ENCODE peak calls at places on chromosomes 16 and 17, in five cellular contexts. One of them, this sample, is unnamed.
A peak's percentile ranks its signal among the peaks of the same experiment; 100 is the strongest.

GRCh38 chr17:63221941-63222340 is 224.2 kb downstream of the CYB561 start:
- DNase-seq in psoas muscle: no peak
- DNase-seq in adrenal gland: no peak
- DNase-seq in neural progenitor cell: no peak
- DNase-seq in IMR-90: no peak
- DNase-seq in this sample: no peak

GRCh38 chr17:72125742-72126141 is 4.9 kb downstream of the SOX9 start:
- DNase-seq in psoas muscle: no peak
- DNase-seq in neural progenitor cell: no peak
- DNase-seq in adrenal gland: no peak
- DNase-seq in IMR-90: peak; percentile 62
- DNase-seq in this sample: no peak

GRCh38 chr16:89556750-89557149 is 3.7 kb upstream of the RPL13 start:
- DNase-seq in IMR-90: no peak
- DNase-seq in neural progenitor cell: no peak
- DNase-seq in psoas muscle: no peak
- DNase-seq in adrenal gland: no peak
- DNase-seq in this sample: no peak

GRCh38 chr17:65093930-65094329 is 37.4 kb upstream of the GNA13 start:
- DNase-seq in IMR-90: no peak
- DNase-seq in neural progenitor cell: no peak
- DNase-seq in adrenal gland: no peak
- DNase-seq in psoas muscle: no peak
- DNase-seq in this sample: no peak

GRCh38 chr16:82344157-82344556 is 174.1 kb upstream of the MPHOSPH6 start:
- DNase-seq in IMR-90: no peak
- DNase-seq in neural progenitor cell: peak; percentile 47
- DNase-seq in psoas muscle: no peak
- DNase-seq in adrenal gland: no peak
- DNase-seq in this sample: no peak

GRCh38 chr17:36703860-36704266 is 102.5 kb downstream of the MRM1 start:
- DNase-seq in adrenal gland: no peak
- DNase-seq in neural progenitor cell: peak; percentile 94
- DNase-seq in psoas muscle: peak; percentile 67
- DNase-seq in IMR-90: peak; percentile 11
- DNase-seq in this sample: peak; percentile 60

GRCh38 chr17:62626719-62627218 is 701 bp upstream of the MRC2 start:
- DNase-seq in adrenal gland: no peak
- DNase-seq in neural progenitor cell: peak; percentile 89
- DNase-seq in IMR-90: peak; percentile 90
- DNase-seq in psoas muscle: peak; percentile 79
- DNase-seq in this sample: no peak

GRCh38 chr17:65198653-65199382 is 61.6 kb downstream of the RGS9 start:
- DNase-seq in neural progenitor cell: peak; percentile 69
- DNase-seq in IMR-90: peak; percentile 69
- DNase-seq in adrenal gland: peak; percentile 55
- DNase-seq in psoas muscle: no peak
- DNase-seq in this sample: no peak

GRCh38 chr16:11665071-11665491 is 3.2 kb upstream of the SNN start:
- DNase-seq in neural progenitor cell: peak; percentile 55
- DNase-seq in adrenal gland: no peak
- DNase-seq in IMR-90: no peak
- DNase-seq in psoas muscle: no peak
- DNase-seq in this sample: peak; percentile 55

GRCh38 chr16:80924372-80924978 is 82.2 kb downstream of the CMC2 start:
- DNase-seq in psoas muscle: peak; percentile 70
- DNase-seq in neural progenitor cell: peak; percentile 80
- DNase-seq in adrenal gland: peak; percentile 82
- DNase-seq in IMR-90: peak; percentile 43
- DNase-seq in this sample: no peak

GRCh38 chr16:50197582-50197981 is 44.5 kb downstream of the TENT4B start:
- DNase-seq in neural progenitor cell: no peak
- DNase-seq in adrenal gland: no peak
- DNase-seq in psoas muscle: no peak
- DNase-seq in IMR-90: no peak
- DNase-seq in this sample: no peak

GRCh38 chr17:72287586-72287985 is 166.8 kb downstream of the SOX9 start:
- DNase-seq in IMR-90: no peak
- DNase-seq in psoas muscle: no peak
- DNase-seq in neural progenitor cell: no peak
- DNase-seq in adrenal gland: no peak
- DNase-seq in this sample: no peak

GRCh38 chr16:52068447-52069074 is 478.4 kb downstream of the TOX3 start:
- DNase-seq in psoas muscle: no peak
- DNase-seq in adrenal gland: peak; percentile 55
- DNase-seq in neural progenitor cell: peak; percentile 72
- DNase-seq in IMR-90: peak; percentile 10
- DNase-seq in this sample: no peak
- TF ChIP-seq CTCF in psoas muscle: no peak
- TF ChIP-seq CTCF in adrenal gland: no peak
- TF ChIP-seq CTCF in neural progenitor cell: peak; percentile 75
- TF ChIP-seq CTCF in IMR-90: peak; percentile 18
- TF ChIP-seq CTCF in this sample: no peak

DNA sequence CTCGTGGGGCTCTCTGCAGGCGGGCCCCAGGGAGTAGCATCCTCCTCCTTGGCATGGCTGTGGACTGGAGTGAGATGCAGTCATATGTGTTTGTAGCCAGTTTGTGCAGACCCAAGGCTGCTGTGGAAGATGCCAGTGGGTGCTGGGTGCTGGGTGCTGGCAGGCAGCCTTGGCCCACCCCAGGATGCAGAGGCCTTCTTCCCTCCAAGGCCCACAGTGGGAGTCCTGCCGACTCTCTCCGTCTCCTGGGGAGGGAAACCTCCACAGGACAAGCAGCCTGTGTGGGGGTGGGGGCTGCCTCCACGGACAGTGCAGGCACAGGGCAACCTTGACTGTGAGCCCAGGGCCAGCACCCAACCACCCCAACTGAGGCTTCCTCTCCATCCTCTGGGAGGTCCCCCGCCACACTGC is 13.8 kb upstream of the TMEM92 start:
- DNase-seq in neural progenitor cell: no peak
- DNase-seq in psoas muscle: no peak
- DNase-seq in adrenal gland: peak; percentile 31
- DNase-seq in IMR-90: no peak
- DNase-seq in this sample: no peak
- H3K27ac ChIP-seq in neural progenitor cell: no peak overlapping the region
- H3K27ac ChIP-seq in psoas muscle: no peak overlapping the region
- H3K27ac ChIP-seq in adrenal gland: peak overlapping the region; percentile 40
- H3K27ac ChIP-seq in IMR-90: no peak overlapping the region
- H3K27ac ChIP-seq in this sample: no peak overlapping the region

DNA sequence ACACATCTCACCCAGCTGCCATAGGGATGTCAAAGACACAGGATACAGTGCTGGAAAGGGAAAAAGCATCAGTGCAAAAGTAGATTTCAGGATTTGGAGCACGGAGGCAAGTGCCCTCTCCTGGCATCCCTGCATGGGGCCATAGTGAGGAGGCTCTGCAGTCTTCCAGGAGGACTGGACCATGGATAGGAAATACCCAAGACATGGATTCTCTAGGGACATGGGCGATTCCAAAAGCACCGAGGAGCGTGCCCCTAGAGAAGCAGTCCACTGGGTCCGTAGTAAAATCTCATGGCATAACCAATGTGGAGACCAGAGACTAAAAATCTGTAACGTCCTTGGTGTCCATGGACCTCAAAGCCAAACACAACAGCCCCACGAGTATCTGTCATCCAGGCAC is 818.2 kb downstream of the KCNJ18 start:
- DNase-seq in neural progenitor cell: no peak
- DNase-seq in psoas muscle: no peak
- DNase-seq in adrenal gland: no peak
- DNase-seq in IMR-90: no peak
- DNase-seq in this sample: no peak
- H3K9me3 ChIP-seq in neural progenitor cell: peaks cover 14% of the 10 kb centered on the region
- H3K9me3 ChIP-seq in psoas muscle: no peaks in the 10 kb centered on the region
- H3K9me3 ChIP-seq in adrenal gland: no peaks in the 10 kb centered on the region
- H3K9me3 ChIP-seq in IMR-90: peaks cover 20% of the 10 kb centered on the region
- H3K9me3 ChIP-seq in this sample: peaks cover 5% of the 10 kb centered on the region

DNA sequence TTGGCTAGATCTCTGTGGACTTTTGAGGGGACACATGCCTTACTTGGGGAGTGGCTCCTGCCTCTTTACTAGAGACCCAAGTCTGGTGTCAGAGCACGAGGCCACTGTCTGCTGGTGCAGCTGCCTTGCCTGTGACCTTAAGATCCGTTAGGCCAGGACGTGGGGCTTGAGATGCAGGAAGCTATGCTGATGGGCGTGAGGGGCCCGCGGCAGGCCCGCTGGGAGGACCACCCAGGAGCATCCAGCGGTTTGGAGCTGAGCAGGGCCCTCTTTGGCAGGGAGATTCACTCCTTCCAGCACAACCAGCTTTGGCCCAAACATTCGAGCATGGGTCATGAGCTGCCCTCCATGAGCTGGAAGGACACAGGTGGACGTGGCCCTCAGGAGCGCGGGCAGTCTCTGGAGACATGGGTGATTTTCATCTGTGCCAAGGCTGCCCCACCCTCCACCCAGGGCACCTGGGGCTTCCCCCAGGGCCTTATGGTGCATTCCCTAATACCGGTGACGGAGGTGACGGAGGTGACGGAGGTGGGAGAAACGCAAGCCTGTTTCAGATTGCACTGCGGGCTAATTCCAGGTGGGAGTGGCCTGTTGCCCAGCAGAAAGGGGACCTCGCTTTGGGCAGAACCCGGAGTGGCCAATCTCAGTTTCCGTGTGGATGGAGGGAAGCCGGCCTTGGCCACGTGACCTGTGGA is 12.7 kb downstream of the LGALS3BP start:
- DNase-seq in psoas muscle: no peak
- DNase-seq in adrenal gland: no peak
- DNase-seq in neural progenitor cell: no peak
- DNase-seq in IMR-90: no peak
- DNase-seq in this sample: no peak
- TF ChIP-seq CTCF in psoas muscle: no peak
- TF ChIP-seq CTCF in adrenal gland: no peak
- TF ChIP-seq CTCF in neural progenitor cell: no peak
- TF ChIP-seq CTCF in IMR-90: no peak
- TF ChIP-seq CTCF in this sample: no peak

GRCh38 chr17:79923974-79924638 is 84.9 kb upstream of the CBX4 start:
- DNase-seq in IMR-90: peak; percentile 12
- DNase-seq in psoas muscle: no peak
- DNase-seq in adrenal gland: no peak
- DNase-seq in neural progenitor cell: peak; percentile 90
- DNase-seq in this sample: peak; percentile 11
- H3K27ac ChIP-seq in IMR-90: no peak overlapping the region
- H3K27ac ChIP-seq in psoas muscle: no peak overlapping the region
- H3K27ac ChIP-seq in adrenal gland: no peak overlapping the region
- H3K27ac ChIP-seq in neural progenitor cell: no peak overlapping the region
- H3K27ac ChIP-seq in this sample: no peak overlapping the region

DNA sequence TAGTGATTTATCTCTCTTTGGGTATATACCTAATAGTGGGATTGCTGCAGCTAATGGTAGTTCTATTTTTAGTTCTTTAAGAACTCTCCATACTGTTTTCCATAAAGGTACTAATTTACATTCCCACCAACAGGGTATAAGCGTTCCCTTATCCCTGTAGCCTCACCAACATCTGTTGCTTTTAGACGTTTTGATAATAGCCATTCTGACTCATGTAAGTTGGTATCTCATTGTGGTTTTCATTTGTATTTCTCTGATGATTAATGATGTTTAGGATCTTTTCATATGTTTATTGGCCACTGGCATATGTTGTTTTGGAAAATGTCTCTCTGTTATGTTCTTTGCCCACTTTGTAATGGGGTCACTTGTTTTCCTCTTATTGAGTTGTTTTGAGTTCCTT is 88.5 kb upstream of the ZNF267 start:
- DNase-seq in IMR-90: no peak
- DNase-seq in psoas muscle: no peak
- DNase-seq in adrenal gland: no peak
- DNase-seq in neural progenitor cell: no peak
- DNase-seq in this sample: no peak
- H3K9me3 ChIP-seq in IMR-90: peaks cover 8% of the 10 kb centered on the region
- H3K9me3 ChIP-seq in psoas muscle: peaks cover 71% of the 10 kb centered on the region
- H3K9me3 ChIP-seq in adrenal gland: peaks cover 5% of the 10 kb centered on the region
- H3K9me3 ChIP-seq in neural progenitor cell: peaks cover 30% of the 10 kb centered on the region
- H3K9me3 ChIP-seq in this sample: peaks cover 60% of the 10 kb centered on the region

GRCh38 chr16:79317026-79317425 is 283.5 kb downstream of the MAF start:
- DNase-seq in adrenal gland: no peak
- DNase-seq in IMR-90: no peak
- DNase-seq in neural progenitor cell: no peak
- DNase-seq in psoas muscle: no peak
- DNase-seq in this sample: no peak

GRCh38 chr16:79317521-79317920 is 283.0 kb downstream of the MAF start:
- DNase-seq in neural progenitor cell: no peak
- DNase-seq in psoas muscle: no peak
- DNase-seq in adrenal gland: no peak
- DNase-seq in IMR-90: no peak
- DNase-seq in this sample: no peak

GRCh38 chr16:79325211-79325610 is 275.3 kb downstream of the MAF start:
- DNase-seq in IMR-90: no peak
- DNase-seq in neural progenitor cell: no peak
- DNase-seq in adrenal gland: no peak
- DNase-seq in psoas muscle: no peak
- DNase-seq in this sample: no peak

GRCh38 chr16:79318137-79318899 is 282.2 kb downstream of the MAF start:
- DNase-seq in neural progenitor cell: no peak
- DNase-seq in adrenal gland: no peak
- DNase-seq in psoas muscle: peak; percentile 83
- DNase-seq in IMR-90: no peak
- DNase-seq in this sample: no peak

DNA sequence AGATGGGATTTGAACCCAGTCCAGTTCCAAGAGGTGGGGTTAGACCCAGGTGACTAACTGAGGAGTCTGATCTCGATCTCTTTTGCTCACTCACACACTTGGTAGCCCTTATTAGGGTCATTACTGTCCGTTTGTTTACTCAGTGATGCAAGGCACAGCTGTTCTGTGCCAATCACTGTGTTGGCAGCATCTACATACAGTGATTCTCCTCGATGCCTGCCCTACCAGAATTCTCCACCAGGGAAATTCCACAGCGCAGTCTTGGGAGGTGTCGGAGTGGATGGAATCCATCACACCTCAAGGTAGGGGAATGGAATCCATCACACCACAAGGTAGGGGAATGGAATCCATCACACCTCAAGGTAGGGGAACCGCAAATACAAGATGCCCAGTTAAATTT is 279.6 kb downstream of the MAF start:
- DNase-seq in IMR-90: no peak
- DNase-seq in neural progenitor cell: no peak
- DNase-seq in adrenal gland: no peak
- DNase-seq in psoas muscle: peak; percentile 71
- DNase-seq in this sample: no peak
- TF ChIP-seq CTCF in IMR-90: no peak
- TF ChIP-seq CTCF in neural progenitor cell: no peak
- TF ChIP-seq CTCF in adrenal gland: no peak
- TF ChIP-seq CTCF in psoas muscle: peak; percentile 58
- TF ChIP-seq CTCF in this sample: no peak